ENCODE peak calls at places on chromosomes 3 and 15, in ten cellular contexts. T, K, B, I, Y, E, V, P, N and A are unnamed samples.

GRCh38 chr15:79290642-79291275 is 8.2 kb downstream of the ANKRD34C start:
- DNase-seq in T (no peak), K (no peak), B (no peak), I (no peak), Y (no peak), E (no peak), V (no peak), P (no peak), N (no peak), A (no peak)

GRCh38 chr3:25289663-25290062 is 138.4 kb upstream of the RARB start:
- DNase-seq in T (no peak), K (no peak), B (no peak), I (no peak), Y (peak; percentile 3), E (no peak), V (no peak), P (no peak), N (no peak), A (no peak)

GRCh38 chr3:49998326-49998725 is 58.4 kb downstream of the RBM6 start:
- DNase-seq in T (no peak), K (no peak), B (no peak), I (no peak), Y (no peak), E (no peak), V (no peak), P (no peak), N (no peak), A (no peak)

GRCh38 chr3:34449305-34449704 is 650.9 kb downstream of the PDCD6IP start:
- DNase-seq in T (no peak), K (no peak), B (no peak), I (no peak), Y (no peak), E (no peak), V (no peak), P (no peak), N (no peak), A (no peak)

GRCh38 chr3:100245932-100246331 is 14.9 kb upstream of the TBC1D23 start:
- DNase-seq in T (no peak), K (no peak), B (no peak), I (no peak), Y (no peak), E (no peak), V (no peak), P (no peak), N (no peak), A (no peak)

GRCh38 chr15:42199126-42199525 is 9.0 kb downstream of the VPS39 start:
- DNase-seq in T (no peak), K (no peak), B (no peak), I (no peak), Y (no peak), E (no peak), V (no peak), P (no peak), N (no peak), A (no peak)

GRCh38 chr15:76147906-76148553 is 88.2 kb downstream of the TMEM266 start:
- DNase-seq in T (no peak), K (no peak), B (peak; percentile 77), I (no peak), Y (no peak), E (peak; percentile 41), V (peak; percentile 68), P (peak; percentile 53), N (peak; percentile 93), A (no peak)

GRCh38 chr15:77696871-77697270 is 64.2 kb upstream of the LINGO1 start:
- DNase-seq in T (no peak), K (no peak), B (peak; percentile 25), I (no peak), Y (no peak), E (no peak), V (no peak), P (no peak), N (no peak), A (no peak)

GRCh38 chr3:129439381-129439816 is 349 bp downstream of the MBD4 start:
- DNase-seq in T (peak; percentile 45), K (peak; percentile 31), B (peak; percentile 63), I (peak; percentile 58), Y (no peak), E (no peak), V (peak; percentile 45), P (peak; percentile 32), N (no peak), A (peak; percentile 23)

DNA sequence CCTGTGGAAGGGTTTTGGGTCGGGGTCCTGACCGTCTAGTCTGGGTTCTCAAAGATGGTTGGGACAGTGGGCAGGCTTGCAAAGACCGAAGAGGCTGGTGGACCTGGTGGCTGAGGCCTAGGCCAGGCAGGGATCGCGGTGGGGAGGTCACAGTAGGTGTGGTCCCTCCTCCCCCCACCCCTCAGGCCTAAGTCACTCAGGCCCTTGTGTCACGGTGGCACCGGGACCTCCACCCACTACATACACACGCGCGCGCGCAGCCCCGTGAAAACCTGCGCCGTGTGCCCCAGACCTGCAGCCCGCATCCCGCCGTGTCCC is 24.2 kb downstream of the SEC61A1 start:
- DNase-seq in T (no peak), K (no peak), B (no peak), I (no peak), Y (no peak), E (no peak), V (no peak), P (no peak), N (no peak), A (no peak)
- H3K4me3 ChIP-seq in T (no peak overlapping the region), K (peak overlapping the region; percentile 48), B (peak overlapping the region; percentile 59), I (peak overlapping the region; percentile 38), Y (peak overlapping the region; percentile 67), E (peak overlapping the region; percentile 32), V (peak overlapping the region; percentile 68), P (peak overlapping the region; percentile 47), N (peak overlapping the region; percentile 61), A (peak overlapping the region; percentile 79)

GRCh38 chr3:160929595-160929994 is 173.6 kb downstream of the PPM1L start:
- DNase-seq in T (peak; percentile 36), K (no peak), B (peak; percentile 23), I (no peak), Y (no peak), E (no peak), V (peak; percentile 32), P (no peak), N (no peak), A (peak; percentile 43)

GRCh38 chr3:160931474-160931873 is 173.7 kb downstream of the B3GALNT1 start:
- DNase-seq in T (no peak), K (no peak), B (no peak), I (no peak), Y (no peak), E (no peak), V (no peak), P (no peak), N (no peak), A (no peak)

GRCh38 chr3:160935413-160936095 is 169.6 kb downstream of the B3GALNT1 start:
- DNase-seq in T (peak; percentile 50), K (no peak), B (no peak), I (no peak), Y (no peak), E (no peak), V (no peak), P (no peak), N (no peak), A (no peak)
- TF ChIP-seq POLR2A in T (no peak), K (no peak), B (no peak), I (no peak), Y (no peak), E (no peak), V (no peak), P (no peak), N (no peak), A (no peak)

DNA sequence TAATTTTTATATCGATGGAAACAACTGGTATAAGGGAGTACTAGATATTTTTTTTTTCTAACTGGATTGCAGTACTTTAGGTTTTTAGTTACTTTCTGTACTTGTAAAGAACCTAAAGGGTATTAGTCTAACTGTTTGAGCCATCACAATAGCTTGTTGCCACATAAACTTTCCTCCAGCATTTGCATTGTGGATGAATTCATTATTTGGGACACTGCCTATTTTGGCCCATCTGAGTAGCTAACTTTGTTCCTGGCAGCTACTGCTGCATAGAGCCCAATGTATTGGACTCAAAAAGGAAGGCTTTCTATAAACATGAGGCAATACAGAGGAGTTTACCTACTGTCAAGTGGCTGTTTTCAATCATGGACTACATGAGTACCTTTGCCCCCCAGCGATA is 1.9 kb downstream of the ROBO2 start:
- DNase-seq in T (no peak), K (no peak), B (no peak), I (no peak), Y (no peak), E (no peak), V (no peak), P (no peak), N (no peak), A (no peak)
- H3K4me3 ChIP-seq in T (no peak overlapping the region), K (no peak overlapping the region), B (no peak overlapping the region), I (no peak overlapping the region), Y (no peak overlapping the region), E (no peak overlapping the region), V (no peak overlapping the region), P (no peak overlapping the region), N (peak overlapping the region; percentile 26), A (no peak overlapping the region)

GRCh38 chr3:11053926-11054503 is 61.5 kb downstream of the SLC6A1 start:
- DNase-seq in T (no peak), K (no peak), B (no peak), I (no peak), Y (no peak), E (no peak), V (no peak), P (no peak), N (no peak), A (no peak)
- TF ChIP-seq POLR2A in T (no peak), K (no peak), B (no peak), I (no peak), Y (no peak), E (no peak), V (no peak), P (no peak), N (no peak), A (no peak)

GRCh38 chr15:56731571-56731970 is 1.7 kb downstream of the ZNF280D start:
- DNase-seq in T (no peak), K (no peak), B (no peak), I (no peak), Y (no peak), E (no peak), V (no peak), P (no peak), N (no peak), A (no peak)
- H3K4me3 ChIP-seq in T (no peak overlapping the region), K (peak overlapping the region; percentile 70), B (no peak overlapping the region), I (no peak overlapping the region), Y (peak overlapping the region; percentile 79), E (peak overlapping the region; percentile 86), V (peak overlapping the region; percentile 74), P (peak overlapping the region; percentile 56), N (peak overlapping the region; percentile 57), A (peak overlapping the region; percentile 65)

DNA sequence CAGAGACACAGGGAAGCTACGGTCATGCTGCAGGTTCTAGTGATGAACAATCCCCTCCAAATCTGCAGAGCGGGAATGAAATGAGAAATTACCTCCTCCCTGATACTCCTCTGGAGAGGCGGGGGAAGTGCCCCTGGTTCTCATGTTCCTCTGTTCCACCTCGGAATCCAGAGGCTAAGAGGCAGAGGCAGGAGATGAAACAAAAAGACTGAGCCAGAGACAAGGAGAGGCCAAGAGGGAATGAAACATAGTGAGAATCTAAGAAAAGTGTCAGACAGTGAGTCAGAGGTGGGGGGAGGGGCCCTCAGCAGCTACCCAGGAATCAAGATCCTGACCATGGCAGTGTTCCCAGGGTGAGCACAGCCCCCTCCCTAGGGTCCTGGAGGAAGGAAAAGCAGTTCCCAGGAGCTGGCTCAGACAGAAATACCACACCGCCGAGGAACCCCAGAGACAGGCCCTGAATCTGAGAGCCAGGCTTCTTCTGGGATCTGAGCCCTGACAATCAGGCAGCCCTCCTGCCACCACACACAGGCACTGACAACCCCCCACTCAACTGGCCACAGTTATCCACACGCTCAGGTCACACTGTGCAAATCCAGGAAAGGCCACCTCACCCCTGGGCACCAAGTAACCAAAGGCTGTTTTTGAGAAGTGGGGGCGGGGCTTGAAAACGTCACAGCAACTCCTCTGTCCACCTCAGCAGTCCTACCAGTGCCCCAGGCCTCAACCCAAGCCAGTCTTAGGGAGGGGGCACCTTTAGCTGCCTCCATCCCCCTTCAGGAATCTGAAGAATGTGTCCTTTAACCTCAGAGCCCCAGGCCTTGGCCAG is 2.4 kb downstream of the CSRNP1 start:
- DNase-seq in T (peak; percentile 90), K (peak; percentile 88), B (peak; percentile 90), I (peak; percentile 97), Y (peak; percentile 98), E (peak; percentile 96), V (peak; percentile 78), P (peak; percentile 89), N (no peak), A (peak; percentile 85)
- TF ChIP-seq POLR2A in T (peak; percentile 77), K (no peak), B (no peak), I (no peak), Y (no peak), E (peak; percentile 40), V (no peak), P (peak; percentile 21), N (peak; percentile 59), A (peak; percentile 44)